ENCODE peak calls at places on chromosomes 2 and 18, in nine cellular contexts. E, F, O, B, A, N, H, Y and T are unnamed samples.

GRCh38 chr2:232410238-232410900 is 3.7 kb downstream of the ALPG start:
- DNase-seq in A (no peak), N (peak; percentile 29), B (no peak), E (no peak), F (peak; percentile 51), O (no peak), Y (no peak), H (no peak), T (no peak)

GRCh38 chr2:73020657-73021370 is 50.7 kb downstream of the SFXN5 start:
- DNase-seq in Y (no peak), A (no peak), N (no peak), E (no peak), B (peak; percentile 70), F (no peak), O (peak; percentile 19), H (no peak), T (peak; percentile 50)

GRCh38 chr2:188870289-188870688 is 103.9 kb upstream of the COL3A1 start:
- DNase-seq in E (no peak), H (no peak), O (peak; percentile 88), Y (no peak), A (no peak), N (no peak), F (no peak), B (peak; percentile 89), T (no peak)

GRCh38 chr18:80241919-80242777 is 5.2 kb downstream of the PARD6G start:
- DNase-seq in B (no peak), A (no peak), F (no peak), N (no peak), Y (no peak), H (no peak), E (no peak), O (peak; percentile 77), T (no peak)

GRCh38 chr18:45408218-45408617 is 207.1 kb upstream of the SLC14A2 start:
- DNase-seq in B (no peak), H (no peak), N (no peak), O (peak; percentile 44), Y (no peak), E (no peak), F (no peak), A (no peak), T (no peak)

GRCh38 chr2:35314049-35314448 is 1041.5 kb upstream of the CRIM1 start:
- DNase-seq in O (no peak), H (no peak), B (no peak), A (no peak), Y (no peak), N (no peak), F (no peak), E (no peak), T (no peak)

GRCh38 chr2:239285071-239285931 is 115.5 kb downstream of the HDAC4 start:
- DNase-seq in E (peak; percentile 58), N (peak; percentile 48), F (peak; percentile 34), B (no peak), A (no peak), O (no peak), H (no peak), Y (peak; percentile 30), T (no peak)

GRCh38 chr2:25400576-25401241 is 59.0 kb upstream of the DNMT3A start:
- DNase-seq in Y (no peak), F (no peak), B (no peak), N (no peak), A (no peak), O (no peak), E (no peak), H (no peak), T (no peak)

GRCh38 chr2:154439156-154439555 is 259.3 kb upstream of the KCNJ3 start:
- DNase-seq in O (peak; percentile 1), H (no peak), F (no peak), A (no peak), N (no peak), Y (no peak), B (no peak), E (no peak), T (no peak)

GRCh38 chr2:127001751-127002150 is 103.1 kb downstream of the TEX51 start:
- DNase-seq in Y (no peak), N (no peak), H (no peak), F (no peak), B (no peak), E (no peak), O (no peak), A (no peak), T (no peak)

GRCh38 chr2:145638675-145639074 is 1118.8 kb upstream of the ZEB2 start:
- DNase-seq in N (no peak), A (peak; percentile 21), B (no peak), O (no peak), F (no peak), H (no peak), Y (no peak), E (no peak), T (no peak)

GRCh38 chr2:15667579-15668556 is 76.2 kb downstream of the DDX1 start:
- DNase-seq in F (no peak), H (no peak), O (peak; percentile 68), Y (no peak), B (peak; percentile 68), N (peak; percentile 10), A (no peak), E (no peak), T (no peak)

GRCh38 chr2:212854766-212855165 is 296.6 kb downstream of the IKZF2 start:
- DNase-seq in O (peak; percentile 82), H (no peak), B (no peak), E (no peak), A (no peak), N (no peak), F (no peak), Y (no peak), T (no peak)

GRCh38 chr2:211982162-211982561 is 556.4 kb downstream of the ERBB4 start:
- DNase-seq in N (no peak), B (no peak), A (no peak), O (no peak), H (no peak), Y (no peak), F (no peak), E (no peak), T (no peak)

GRCh38 chr2:67581751-67582150 is 184.6 kb downstream of the ETAA1 start:
- DNase-seq in O (no peak), F (no peak), B (no peak), Y (no peak), H (no peak), N (no peak), E (no peak), A (peak; percentile 89), T (no peak)

DNA sequence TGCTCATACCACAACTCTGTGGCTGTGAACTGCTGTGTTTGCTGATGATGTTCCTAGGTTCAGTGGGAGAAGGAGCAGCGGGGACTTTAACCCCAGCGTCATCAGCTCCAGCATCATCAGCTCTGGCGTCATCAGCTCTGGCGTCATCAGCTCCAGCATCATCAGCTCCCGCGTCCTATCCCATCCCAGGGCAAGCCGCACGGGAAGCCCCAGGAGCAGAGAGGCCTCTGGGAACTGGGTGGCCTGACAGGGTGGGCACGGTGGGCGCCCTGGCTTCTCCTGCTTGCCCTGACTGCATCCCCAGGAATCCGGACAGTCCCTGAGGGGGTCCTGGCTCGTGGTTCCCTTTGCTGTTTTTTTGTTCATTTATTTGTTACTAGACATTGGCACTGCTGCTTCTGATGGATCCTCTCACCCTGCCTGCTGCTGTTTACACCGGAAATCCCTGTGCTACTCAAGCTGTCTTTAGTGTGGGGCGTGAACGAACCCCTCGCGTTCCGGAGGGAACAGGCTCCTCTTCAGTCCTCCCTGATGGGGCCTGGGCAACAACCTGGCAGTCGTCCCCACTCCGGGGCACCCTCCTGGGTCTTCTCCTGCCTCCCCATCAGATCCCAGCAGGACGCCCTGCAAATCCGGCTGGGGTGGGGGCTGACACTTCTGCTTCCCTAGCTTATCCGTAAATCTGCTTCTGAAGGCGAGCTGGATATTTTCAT is 67.1 kb upstream of the PXDN start:
- DNase-seq in B (no peak), E (peak; percentile 28), A (no peak), O (no peak), N (no peak), Y (no peak), F (no peak), H (no peak), T (no peak)
- TF ChIP-seq CTCF in B (no peak), E (no peak), A (no peak), O (no peak), N (no peak), Y (no peak), F (no peak), H (no peak), T (no peak)

DNA sequence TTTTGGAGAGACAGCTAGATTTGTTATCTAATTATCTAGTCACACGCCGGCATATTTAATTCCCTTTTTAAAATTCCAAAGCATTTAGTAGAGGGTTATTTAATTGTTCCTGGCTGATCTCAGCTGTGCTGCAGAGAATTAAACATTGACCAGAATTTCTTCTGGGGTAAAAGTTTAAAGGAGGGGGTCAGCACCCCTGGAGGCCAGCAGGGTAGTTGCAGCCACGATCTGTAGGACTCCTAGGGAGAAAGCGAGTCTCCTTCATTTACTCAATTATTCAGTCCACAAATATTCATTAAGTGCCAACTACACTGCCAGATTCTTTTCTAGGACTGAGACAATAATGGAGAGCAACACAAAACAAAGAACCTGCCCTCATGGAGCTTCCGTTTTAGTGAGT is 294.3 kb downstream of the RDH14 start:
- DNase-seq in F (no peak), B (no peak), A (peak; percentile 50), H (no peak), Y (no peak), E (no peak), N (no peak), O (no peak), T (no peak)
- TF ChIP-seq CTCF in F (no peak), B (peak; percentile 38), A (peak; percentile 42), H (no peak), Y (no peak), E (no peak), N (no peak), O (no peak), T (no peak)

DNA sequence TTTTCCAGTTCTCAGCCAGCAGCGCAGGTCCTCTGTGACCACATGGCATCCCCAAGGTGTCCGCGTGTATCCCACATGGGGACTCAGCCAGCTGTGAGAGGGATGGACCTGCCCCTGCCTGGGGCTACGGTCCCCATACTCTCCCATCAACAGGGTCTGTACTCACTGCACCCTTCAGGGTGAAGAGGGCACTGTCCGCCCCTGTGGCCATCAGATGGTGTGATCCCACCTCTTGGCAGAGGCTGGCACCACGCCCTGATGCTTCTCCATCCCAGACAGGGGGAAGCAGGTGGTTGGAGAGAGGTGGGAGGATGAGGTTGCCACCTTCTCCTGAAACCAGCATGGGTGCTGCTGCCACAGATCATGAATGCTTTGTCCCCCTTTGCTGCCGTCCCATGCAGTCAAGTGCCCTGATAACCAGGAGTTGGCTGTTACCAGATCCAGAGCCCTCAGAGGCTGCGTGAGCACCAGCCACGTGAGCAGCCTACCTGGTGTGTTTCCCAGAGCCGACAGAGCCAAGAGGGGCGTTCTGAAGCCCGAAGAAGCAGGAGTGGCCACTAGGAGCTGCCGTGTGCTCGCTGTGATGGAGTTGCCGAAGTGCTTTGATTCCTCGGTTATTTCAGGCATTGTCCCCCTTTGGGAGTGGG is 93.9 kb downstream of the SH3RF3 start:
- DNase-seq in F (no peak), H (no peak), Y (peak; percentile 47), E (no peak), N (no peak), A (peak; percentile 49), O (no peak), B (no peak), T (no peak)
- TF ChIP-seq CTCF in F (no peak), H (no peak), Y (no peak), E (no peak), N (no peak), A (peak; percentile 57), O (no peak), B (no peak), T (no peak)

DNA sequence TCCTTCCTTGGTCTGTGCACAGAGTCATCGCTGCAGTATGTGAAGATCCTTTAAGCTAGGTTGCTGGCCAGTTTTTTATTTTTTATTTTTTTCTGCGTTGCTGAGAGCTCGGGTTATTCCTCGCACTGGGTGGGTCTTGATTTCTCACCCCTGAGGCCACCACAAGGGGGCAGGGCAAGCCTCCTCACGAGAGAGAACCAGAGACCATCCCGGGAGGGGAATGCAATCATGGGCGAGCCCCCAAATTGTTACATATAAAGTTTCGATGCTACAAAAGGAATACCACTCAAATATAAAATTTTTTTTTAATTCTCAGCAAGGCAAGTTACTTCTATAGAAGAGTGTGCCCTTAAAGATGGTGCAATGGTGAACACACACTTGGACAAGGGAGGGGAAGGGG is 24.9 kb downstream of the HTR2B start:
- DNase-seq in F (no peak), Y (no peak), E (no peak), A (peak; percentile 83), O (no peak), N (no peak), H (no peak), B (peak; percentile 9), T (no peak)
- TF ChIP-seq CTCF in F (no peak), Y (no peak), E (no peak), A (peak; percentile 46), O (no peak), N (no peak), H (no peak), B (no peak), T (no peak)